ENCODE peak calls at places on chromosome 6, in four cellular contexts. One of them, this sample, is unnamed.

GRCh38 chr6:154508573-154509375 is 1.7 kb downstream of the CNKSR3 start:
- DNase-seq in foreskin fibroblast: peak
- DNase-seq in stomach: no peak
- DNase-seq in GM20000: no peak
- DNase-seq in this sample: peak

GRCh38 chr6:4359108-4359710 is 223.8 kb upstream of the ECI2 start:
- DNase-seq in GM20000: no peak
- DNase-seq in foreskin fibroblast: peak
- DNase-seq in stomach: peak
- DNase-seq in this sample: no peak

GRCh38 chr6:15822835-15823234 is 160.0 kb upstream of the DTNBP1 start:
- DNase-seq in foreskin fibroblast: no peak
- DNase-seq in GM20000: no peak
- DNase-seq in stomach: no peak
- DNase-seq in this sample: no peak

GRCh38 chr6:152087096-152087495 is 279.6 kb downstream of the ESR1 start:
- DNase-seq in GM20000: no peak
- DNase-seq in foreskin fibroblast: peak
- DNase-seq in stomach: no peak
- DNase-seq in this sample: no peak

GRCh38 chr6:92479821-92480220 is 939.5 kb downstream of the EPHA7 start:
- DNase-seq in GM20000: no peak
- DNase-seq in foreskin fibroblast: peak
- DNase-seq in stomach: no peak
- DNase-seq in this sample: no peak

GRCh38 chr6:81754906-81755305 is 2.4 kb upstream of the TENT5A start:
- DNase-seq in stomach: no peak
- DNase-seq in GM20000: no peak
- DNase-seq in foreskin fibroblast: no peak
- DNase-seq in this sample: no peak

GRCh38 chr6:484086-484728 is 92.7 kb downstream of the IRF4 start:
- DNase-seq in foreskin fibroblast: peak
- DNase-seq in stomach: no peak
- DNase-seq in GM20000: peak
- DNase-seq in this sample: no peak

GRCh38 chr6:89297695-89298351 is 17.3 kb downstream of the GABRR2 start:
- DNase-seq in stomach: peak
- DNase-seq in GM20000: peak
- DNase-seq in foreskin fibroblast: peak
- DNase-seq in this sample: peak

GRCh38 chr6:52176550-52176949 is 9.6 kb upstream of the IL17A start:
- DNase-seq in stomach: no peak
- DNase-seq in foreskin fibroblast: no peak
- DNase-seq in GM20000: no peak
- DNase-seq in this sample: no peak

GRCh38 chr6:157505912-157506491 is 125.0 kb downstream of the ZDHHC14 start:
- DNase-seq in GM20000: no peak
- DNase-seq in stomach: no peak
- DNase-seq in foreskin fibroblast: no peak
- DNase-seq in this sample: no peak

GRCh38 chr6:132919476-132919875 is 105.1 kb downstream of the RPS12 start:
- DNase-seq in foreskin fibroblast: peak
- DNase-seq in stomach: peak
- DNase-seq in GM20000: no peak
- DNase-seq in this sample: peak

GRCh38 chr6:10180138-10181074 is 234.5 kb downstream of the TFAP2A start:
- DNase-seq in stomach: no peak
- DNase-seq in GM20000: no peak
- DNase-seq in foreskin fibroblast: no peak
- DNase-seq in this sample: no peak

GRCh38 chr6:141153563-141153962 is 979.2 kb upstream of the GJE1 start:
- DNase-seq in foreskin fibroblast: no peak
- DNase-seq in stomach: no peak
- DNase-seq in GM20000: no peak
- DNase-seq in this sample: no peak

GRCh38 chr6:143901885-143902708 is 37.8 kb downstream of the ZC2HC1B start:
- DNase-seq in foreskin fibroblast: peak
- DNase-seq in GM20000: peak
- DNase-seq in stomach: no peak
- DNase-seq in this sample: no peak

GRCh38 chr6:152313542-152314482 is 323.4 kb downstream of the SYNE1 start:
- DNase-seq in stomach: no peak
- DNase-seq in GM20000: no peak
- DNase-seq in foreskin fibroblast: peak
- DNase-seq in this sample: no peak

GRCh38 chr6:131199568-131200272 is 64.5 kb downstream of the AKAP7 start:
- DNase-seq in stomach: peak
- DNase-seq in GM20000: peak
- DNase-seq in foreskin fibroblast: peak
- DNase-seq in this sample: peak
- TF ChIP-seq CTCF in stomach: peak
- TF ChIP-seq CTCF in GM20000: peak
- TF ChIP-seq CTCF in foreskin fibroblast: peak
- TF ChIP-seq CTCF in this sample: peak

GRCh38 chr6:24931296-24931695 is 4.5 kb downstream of the RIPOR2 start:
- DNase-seq in stomach: no peak
- DNase-seq in GM20000: no peak
- DNase-seq in foreskin fibroblast: no peak
- DNase-seq in this sample: no peak

GRCh38 chr6:24930386-24930785 is 5.4 kb downstream of the RIPOR2 start:
- DNase-seq in stomach: no peak
- DNase-seq in GM20000: no peak
- DNase-seq in foreskin fibroblast: peak
- DNase-seq in this sample: no peak

GRCh38 chr6:24932832-24933231 is 2.9 kb downstream of the RIPOR2 start:
- DNase-seq in GM20000: no peak
- DNase-seq in foreskin fibroblast: no peak
- DNase-seq in stomach: no peak
- DNase-seq in this sample: no peak

GRCh38 chr6:24933266-24933665 is 2.5 kb downstream of the RIPOR2 start:
- DNase-seq in foreskin fibroblast: no peak
- DNase-seq in stomach: no peak
- DNase-seq in GM20000: no peak
- DNase-seq in this sample: no peak

DNA sequence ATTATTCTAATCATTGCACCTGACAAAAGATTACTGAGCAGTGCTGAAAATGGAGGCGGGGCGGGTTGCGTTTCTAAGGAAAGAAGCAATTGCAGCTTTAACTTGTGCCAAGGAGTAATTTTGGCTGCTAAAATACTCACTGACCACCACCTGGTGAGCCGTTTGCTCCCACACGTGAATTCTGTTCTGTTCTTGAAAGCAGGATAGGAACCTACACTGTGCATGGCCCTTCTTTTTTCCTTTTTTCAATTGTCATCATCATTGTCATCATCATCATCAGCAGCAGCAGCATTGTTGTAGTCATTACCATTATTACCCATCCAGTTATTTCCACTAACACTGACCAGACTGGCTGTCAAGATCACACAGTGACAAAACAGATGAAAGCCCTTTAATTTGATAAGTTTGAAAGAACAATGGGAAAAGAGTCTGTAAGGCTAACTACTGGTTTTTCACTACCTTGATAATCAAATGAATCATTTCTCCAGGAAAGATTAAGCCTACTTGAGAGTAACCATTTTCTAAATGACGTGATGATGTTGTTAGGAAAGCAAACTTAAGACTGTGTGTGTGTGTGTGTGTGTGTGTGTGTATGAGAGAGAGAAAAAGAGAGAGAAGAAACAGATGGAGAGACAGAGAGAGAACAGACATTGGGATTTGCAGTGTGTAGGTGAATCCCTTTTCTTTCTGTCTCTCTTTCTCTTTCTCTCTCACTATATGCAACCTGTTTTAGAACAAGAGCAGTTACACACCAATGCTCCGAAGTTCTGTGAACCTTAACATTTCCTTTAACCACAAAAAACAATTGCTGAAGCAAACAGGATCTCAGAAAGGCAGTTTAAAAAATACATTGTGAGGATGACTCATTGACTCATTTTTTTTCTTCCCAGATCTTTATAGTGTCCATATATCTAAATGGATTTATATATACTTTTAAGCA is 3.7 kb downstream of the RIPOR2 start:
- DNase-seq in GM20000: no peak
- DNase-seq in stomach: no peak
- DNase-seq in foreskin fibroblast: peak
- DNase-seq in this sample: no peak
- TF ChIP-seq CTCF in GM20000: no peak
- TF ChIP-seq CTCF in stomach: no peak
- TF ChIP-seq CTCF in foreskin fibroblast: no peak
- TF ChIP-seq CTCF in this sample: no peak

GRCh38 chr6:145139451-145139850 is 595.9 kb downstream of the EPM2A start:
- DNase-seq in foreskin fibroblast: peak
- DNase-seq in GM20000: no peak
- DNase-seq in stomach: no peak
- DNase-seq in this sample: no peak

GRCh38 chr6:145139895-145140294 is 595.4 kb downstream of the EPM2A start:
- DNase-seq in foreskin fibroblast: no peak
- DNase-seq in GM20000: no peak
- DNase-seq in stomach: no peak
- DNase-seq in this sample: no peak

GRCh38 chr6:145138469-145139185 is 596.7 kb downstream of the EPM2A start:
- DNase-seq in stomach: no peak
- DNase-seq in foreskin fibroblast: no peak
- DNase-seq in GM20000: no peak
- DNase-seq in this sample: no peak

GRCh38 chr6:145135702-145136101 is 599.6 kb downstream of the EPM2A start:
- DNase-seq in stomach: no peak
- DNase-seq in foreskin fibroblast: no peak
- DNase-seq in GM20000: no peak
- DNase-seq in this sample: no peak

DNA sequence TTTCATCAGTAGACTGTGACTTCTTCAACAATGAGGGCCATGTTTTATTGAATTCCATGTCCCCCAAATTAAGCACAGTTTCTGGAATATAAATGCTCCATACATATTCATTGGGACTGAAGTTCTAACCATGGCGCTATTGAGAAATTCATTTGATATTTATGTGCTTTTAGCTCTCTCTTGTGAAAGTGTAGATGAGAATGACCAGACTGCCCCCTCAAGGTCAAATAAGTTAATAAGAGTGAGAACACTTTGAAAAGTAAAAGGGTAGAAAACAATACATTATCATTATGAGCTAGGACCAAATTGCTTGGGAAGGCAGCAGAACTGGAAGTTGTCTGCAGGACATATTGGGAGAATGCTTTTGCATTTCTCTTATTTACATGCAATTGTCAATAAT is 597.9 kb downstream of the EPM2A start:
- DNase-seq in foreskin fibroblast: peak
- DNase-seq in GM20000: no peak
- DNase-seq in stomach: no peak
- DNase-seq in this sample: no peak
- TF ChIP-seq CTCF in foreskin fibroblast: peak
- TF ChIP-seq CTCF in GM20000: no peak
- TF ChIP-seq CTCF in stomach: no peak
- TF ChIP-seq CTCF in this sample: no peak

DNA sequence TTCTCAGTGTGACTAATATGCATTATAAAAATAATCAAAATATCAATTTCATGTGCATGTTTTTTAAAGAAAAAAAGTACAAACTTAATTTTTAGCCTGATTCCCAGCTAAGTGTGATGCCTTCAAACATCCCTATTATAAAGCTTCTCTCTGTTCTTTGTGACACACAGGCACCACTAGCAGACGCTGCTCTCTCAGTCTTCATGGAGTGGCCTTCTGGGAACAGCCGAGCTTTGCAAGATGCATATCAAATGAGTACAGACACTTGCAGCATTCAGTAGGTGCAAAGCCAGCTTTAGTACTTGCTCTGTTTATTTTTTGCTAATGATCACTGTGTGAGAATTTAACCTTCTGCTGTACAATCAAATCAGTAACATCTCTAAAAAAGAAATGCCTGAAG is 340.0 kb downstream of the ADGRB3 start:
- DNase-seq in stomach: no peak
- DNase-seq in foreskin fibroblast: peak
- DNase-seq in GM20000: no peak
- DNase-seq in this sample: peak
- TF ChIP-seq CTCF in stomach: no peak
- TF ChIP-seq CTCF in foreskin fibroblast: no peak
- TF ChIP-seq CTCF in GM20000: no peak
- TF ChIP-seq CTCF in this sample: no peak

DNA sequence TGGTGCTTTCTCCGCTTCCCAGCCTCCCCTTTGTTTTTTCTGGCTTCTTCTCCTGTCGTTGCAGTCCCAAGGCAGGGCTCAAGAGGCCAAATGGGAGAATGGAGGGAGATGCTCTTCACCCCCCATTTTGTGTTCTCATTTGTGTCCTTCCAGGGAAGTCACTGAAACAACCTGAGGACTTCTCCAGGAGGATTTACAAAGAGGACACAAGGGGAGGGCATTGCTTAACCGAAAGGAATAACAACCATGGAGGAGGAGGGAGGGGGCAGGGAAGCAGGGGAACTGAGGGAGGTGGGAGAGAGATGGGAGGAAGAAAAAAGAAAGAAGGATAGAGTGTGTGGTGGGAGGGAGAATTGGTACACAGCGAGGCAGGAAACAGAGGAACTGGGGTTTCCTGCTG is 17.0 kb upstream of the MLN start:
- DNase-seq in GM20000: no peak
- DNase-seq in stomach: no peak
- DNase-seq in foreskin fibroblast: no peak
- DNase-seq in this sample: no peak
- TF ChIP-seq CTCF in GM20000: no peak
- TF ChIP-seq CTCF in stomach: no peak
- TF ChIP-seq CTCF in foreskin fibroblast: no peak
- TF ChIP-seq CTCF in this sample: no peak